ENCODE peak calls at places on chromosomes 2 and 18, in seven cellular contexts. R is MM.1S; B is PC-3; H is mucosa of descending colon; L is CD4-positive, alpha-beta memory T cell; K is astrocyte of the spinal cord; W is H7. I is an unnamed sample.

GRCh38 chr18:47746615-47747014 is 183.8 kb downstream of the SMAD2 start:
- DNase-seq in R (no peak), B (no peak), H (no peak), L (no peak), K (no peak), W (no peak), I (no peak)

GRCh38 chr2:194116861-194117260 is 1540.2 kb upstream of the SLC39A10 start:
- DNase-seq in R (no peak), B (no peak), H (no peak), L (no peak), K (no peak), W (no peak), I (no peak)

GRCh38 chr2:25316101-25316500 is 25.6 kb downstream of the DNMT3A start:
- DNase-seq in R (no peak), B (no peak), H (peak), L (no peak), K (no peak), W (no peak), I (no peak)

GRCh38 chr2:128442891-128443302 is 124.2 kb upstream of the HS6ST1 start:
- DNase-seq in R (no peak), B (no peak), H (no peak), L (no peak), K (no peak), W (peak), I (no peak)

GRCh38 chr2:127486247-127486912 is 39.9 kb downstream of the IWS1 start:
- DNase-seq in R (no peak), B (no peak), H (no peak), L (no peak), K (no peak), W (no peak), I (no peak)

GRCh38 chr2:172647439-172647838 is 88.2 kb upstream of the RAPGEF4 start:
- DNase-seq in R (no peak), B (peak), H (no peak), L (no peak), K (peak), W (no peak), I (no peak)

GRCh38 chr2:38789689-38790088 is 11.7 kb downstream of the GEMIN6 start:
- DNase-seq in R (no peak), B (no peak), H (no peak), L (no peak), K (no peak), W (no peak), I (no peak)

GRCh38 chr2:106127282-106127771 is 66.8 kb downstream of the UXS1 start:
- DNase-seq in R (no peak), B (no peak), H (no peak), L (no peak), K (peak), W (no peak), I (no peak)

GRCh38 chr2:161415467-161416293 is 417 bp upstream of the TBR1 start:
- DNase-seq in R (no peak), B (no peak), H (no peak), L (no peak), K (no peak), W (peak), I (no peak)

GRCh38 chr2:136255648-136256461 is 137.9 kb upstream of the CXCR4 start:
- DNase-seq in R (no peak), B (no peak), H (no peak), L (no peak), K (no peak), W (no peak), I (no peak)

GRCh38 chr2:66445076-66445724 is 10.3 kb downstream of the MEIS1 start:
- DNase-seq in R (no peak), B (no peak), H (no peak), L (no peak), K (peak), W (peak), I (no peak)

GRCh38 chr2:181683518-181684453 is 3.5 kb upstream of the NEUROD1 start:
- DNase-seq in R (peak), B (no peak), H (no peak), L (no peak), K (no peak), W (peak), I (peak)
- H3K4me3 ChIP-seq in R (peak), B (no peak), H (no peak), L (no peak), K (no peak), W (peak), I (no peak)

DNA sequence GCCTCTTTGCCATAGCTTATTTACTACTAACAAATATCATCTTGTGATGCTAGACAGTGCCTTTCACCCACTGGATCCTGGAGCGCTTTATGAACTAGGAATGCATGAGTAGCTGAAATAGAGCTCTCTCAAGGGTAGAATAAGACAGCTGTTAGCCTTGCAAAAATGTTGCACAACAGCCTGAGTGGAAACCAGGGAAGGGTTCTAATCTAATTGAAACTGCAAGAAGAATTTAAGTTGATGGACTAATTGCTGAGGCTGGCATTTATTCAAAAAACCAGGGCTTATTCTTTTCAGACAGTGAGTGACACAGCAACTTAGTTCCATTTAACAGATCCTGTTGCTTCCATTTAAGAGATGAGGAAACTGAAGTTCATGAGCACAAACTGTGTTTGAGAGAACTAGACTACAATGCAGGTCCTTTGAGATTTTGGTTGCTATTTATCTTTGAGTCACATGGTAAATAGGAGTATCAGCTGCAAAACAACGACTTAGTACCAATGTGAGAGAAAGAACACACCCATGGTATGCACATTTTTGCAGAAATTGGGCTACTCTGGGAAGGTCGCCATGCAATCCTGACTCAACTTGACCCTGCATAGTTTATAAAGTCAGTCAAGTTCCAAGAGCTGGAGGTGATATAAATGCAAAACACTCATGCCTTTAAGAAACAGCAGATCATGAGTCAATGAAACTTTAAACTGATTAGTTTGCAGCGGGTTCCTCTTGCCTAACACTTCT is 76.4 kb upstream of the PARD3B start:
- DNase-seq in R (no peak), B (peak), H (no peak), L (no peak), K (peak), W (no peak), I (peak)
- H3K4me3 ChIP-seq in R (no peak), B (no peak), H (no peak), L (no peak), K (no peak), W (no peak), I (no peak)

GRCh38 chr2:20113004-20113796 is 61.8 kb upstream of the LAPTM4A start:
- DNase-seq in R (no peak), B (no peak), H (no peak), L (no peak), K (no peak), W (no peak), I (no peak)

GRCh38 chr2:20111311-20112131 is 60.1 kb upstream of the LAPTM4A start:
- DNase-seq in R (no peak), B (no peak), H (no peak), L (no peak), K (no peak), W (no peak), I (no peak)

GRCh38 chr2:20113986-20114938 is 62.8 kb upstream of the LAPTM4A start:
- DNase-seq in R (no peak), B (peak), H (no peak), L (no peak), K (no peak), W (no peak), I (peak)

GRCh38 chr2:20118051-20118450 is 66.6 kb upstream of the LAPTM4A start:
- DNase-seq in R (no peak), B (no peak), H (no peak), L (no peak), K (no peak), W (no peak), I (no peak)

DNA sequence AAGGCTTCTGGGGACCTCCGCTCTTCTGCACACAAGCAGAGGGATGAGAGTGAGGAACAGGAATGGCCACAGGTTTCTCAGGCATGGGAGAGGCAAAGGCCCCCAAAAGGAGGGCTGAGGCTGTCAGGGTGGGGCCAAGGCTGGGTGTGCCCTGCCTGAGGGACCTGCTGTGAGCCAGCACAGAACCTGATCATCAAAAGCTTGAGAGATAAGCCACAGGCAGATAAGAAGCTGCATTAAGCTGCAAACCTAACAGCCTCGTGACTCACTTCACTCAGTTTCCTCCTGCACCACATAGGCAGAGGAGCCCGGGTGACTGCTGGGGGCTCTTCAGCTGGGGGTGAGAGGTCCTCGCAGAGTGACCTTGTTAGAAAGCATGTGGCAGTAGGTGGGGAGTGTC is 64.5 kb upstream of the LAPTM4A start:
- DNase-seq in R (no peak), B (no peak), H (no peak), L (no peak), K (no peak), W (no peak), I (peak)
- H3K4me3 ChIP-seq in R (no peak), B (no peak), H (no peak), L (no peak), K (no peak), W (no peak), I (no peak)

GRCh38 chr2:19348692-19349091 is 9.7 kb downstream of the OSR1 start:
- DNase-seq in R (no peak), B (no peak), H (no peak), L (no peak), K (no peak), W (no peak), I (no peak)
- H3K4me3 ChIP-seq in R (peak), B (peak), H (no peak), L (no peak), K (peak), W (peak), I (peak)

DNA sequence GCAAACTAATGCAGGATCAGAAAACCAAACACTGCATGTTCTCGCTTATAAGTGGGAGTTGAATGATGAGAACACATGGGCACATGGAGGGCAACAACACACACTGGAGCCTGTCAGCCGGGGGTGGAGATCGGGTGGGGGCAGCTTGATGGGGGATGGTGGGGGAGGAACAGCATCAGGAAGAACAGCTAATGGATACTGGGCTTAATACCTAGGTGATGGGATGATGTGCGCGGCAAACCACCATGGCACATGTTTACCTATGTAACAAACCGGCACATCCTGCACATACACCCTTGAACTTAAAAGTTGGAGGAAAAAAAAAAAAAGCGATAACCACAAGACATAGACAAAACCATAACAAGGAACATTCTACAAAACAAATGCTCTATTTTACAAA is 10.4 kb downstream of the CHMP3 start:
- DNase-seq in R (no peak), B (no peak), H (peak), L (no peak), K (no peak), W (no peak), I (no peak)
- H3K4me3 ChIP-seq in R (no peak), B (no peak), H (no peak), L (no peak), K (no peak), W (no peak), I (no peak)

DNA sequence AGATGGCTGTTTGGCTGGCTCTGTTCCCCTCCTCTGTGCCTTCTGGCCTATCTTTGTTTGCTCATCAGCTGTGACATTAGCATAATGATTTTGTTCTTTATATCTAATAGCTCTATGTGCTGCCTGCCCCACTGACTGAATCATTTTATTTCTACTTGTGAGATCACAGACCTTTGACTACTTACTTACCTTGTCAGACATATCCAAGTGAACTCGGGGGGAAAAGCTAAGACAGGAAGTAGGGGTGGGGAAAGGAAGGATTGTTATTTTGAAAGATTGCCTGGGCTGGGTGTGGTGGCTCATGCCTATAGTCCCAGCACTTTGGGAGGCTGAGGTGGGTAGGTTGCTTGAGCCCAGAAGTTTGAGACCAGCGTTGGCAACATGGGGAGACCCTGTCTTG is 104.2 kb downstream of the ASAP2 start:
- DNase-seq in R (no peak), B (peak), H (no peak), L (no peak), K (peak), W (no peak), I (peak)
- H3K4me3 ChIP-seq in R (no peak), B (peak), H (no peak), L (no peak), K (no peak), W (no peak), I (peak)

GRCh38 chr2:235493775-235494715 is at the start of gene AGAP1:
- DNase-seq in R (peak), B (peak), H (peak), L (no peak), K (peak), W (peak), I (peak)
- H3K4me3 ChIP-seq in R (peak), B (peak), H (peak), L (no peak), K (peak), W (peak), I (peak)

GRCh38 chr18:70166668-70167067 is 38.8 kb downstream of the RTTN start:
- DNase-seq in R (no peak), B (no peak), H (no peak), L (no peak), K (peak), W (no peak), I (no peak)

GRCh38 chr18:70165936-70166335 is 39.6 kb downstream of the RTTN start:
- DNase-seq in R (peak), B (no peak), H (no peak), L (no peak), K (peak), W (no peak), I (no peak)

GRCh38 chr18:70172225-70172624 is 33.3 kb downstream of the RTTN start:
- DNase-seq in R (no peak), B (peak), H (no peak), L (no peak), K (peak), W (no peak), I (no peak)

GRCh38 chr18:70175216-70175615 is 30.3 kb downstream of the RTTN start:
- DNase-seq in R (no peak), B (no peak), H (no peak), L (no peak), K (no peak), W (no peak), I (no peak)

GRCh38 chr18:70169747-70170146 is 35.7 kb downstream of the RTTN start:
- DNase-seq in R (no peak), B (no peak), H (no peak), L (no peak), K (no peak), W (no peak), I (no peak)
- H3K4me3 ChIP-seq in R (no peak), B (no peak), H (no peak), L (no peak), K (no peak), W (no peak), I (no peak)

DNA sequence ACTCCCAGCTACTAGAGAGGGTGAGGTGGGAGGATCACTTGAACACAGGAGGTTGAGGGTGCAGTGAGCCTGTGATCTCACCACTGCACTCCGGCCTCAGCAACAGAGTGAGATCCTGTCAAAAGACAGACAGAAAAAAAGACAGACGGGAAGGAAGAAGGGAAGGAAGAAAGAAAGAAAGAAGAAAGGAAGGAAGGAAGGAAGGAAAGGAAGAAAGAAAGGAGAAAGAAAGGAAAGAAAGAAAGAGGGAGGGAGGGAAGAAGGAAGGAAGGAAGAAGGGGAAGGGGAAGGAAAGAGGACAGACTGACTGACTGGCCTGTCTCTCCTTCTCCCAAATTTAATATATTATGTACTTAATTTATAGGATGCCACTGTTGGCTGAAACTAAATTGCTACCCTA is 21.6 kb downstream of the SP9 start:
- DNase-seq in R (no peak), B (no peak), H (no peak), L (no peak), K (no peak), W (no peak), I (no peak)
- H3K4me3 ChIP-seq in R (no peak), B (no peak), H (no peak), L (no peak), K (no peak), W (no peak), I (no peak)